ENCODE peak calls at places on chromosomes 2 and 18, in eight cellular contexts. T is GM03348; V is Caki2; W is anterior cingulate cortex; C is AG08396; Y is KBM-7; L is effector CD4-positive, alpha-beta T cell; Q is stimulated activated CD8-positive, alpha-beta memory T cell treated with anti-CD3 and anti-CD28 coated beads, Interleukin-15, amount 100 ng/mL, for 1 hour. B is an unnamed sample.
A peak's percentile ranks its signal among the peaks of the same experiment; 100 is the strongest.

GRCh38 chr2:109703076-109703475 is 88.9 kb downstream of the SOWAHC start:
- DNase-seq in T (peak; percentile 71), V (no peak), W (no peak), C (no peak), Y (no peak), L (no peak), Q (no peak), B (peak; percentile 30)

GRCh38 chr18:68221116-68221724 is 493.7 kb downstream of the TMX3 start:
- DNase-seq in T (peak; percentile 21), V (no peak), W (no peak), C (no peak), Y (no peak), L (no peak), Q (no peak), B (no peak)

GRCh38 chr2:226426292-226426736 is 373.3 kb downstream of the IRS1 start:
- DNase-seq in T (peak; percentile 52), V (peak; percentile 16), W (no peak), C (peak; percentile 17), Y (peak; percentile 9), L (no peak), Q (no peak), B (peak; percentile 60)

GRCh38 chr2:58448065-58448507 is 207.0 kb upstream of the FANCL start:
- DNase-seq in T (peak; percentile 68), V (peak; percentile 80), W (peak; percentile 86), C (peak; percentile 43), Y (peak; percentile 83), L (no peak), Q (no peak), B (peak; percentile 75)

GRCh38 chr2:182068811-182069210 is 83.2 kb downstream of the PPP1R1C start:
- DNase-seq in T (no peak), V (no peak), W (no peak), C (no peak), Y (no peak), L (no peak), Q (no peak), B (peak; percentile 82)

GRCh38 chr2:187274146-187274545 is 173.9 kb downstream of the CALCRL start:
- DNase-seq in T (no peak), V (no peak), W (no peak), C (no peak), Y (no peak), L (no peak), Q (no peak), B (no peak)

GRCh38 chr2:66985901-66986300 is 411.2 kb upstream of the ETAA1 start:
- DNase-seq in T (no peak), V (no peak), W (no peak), C (no peak), Y (no peak), L (no peak), Q (no peak), B (no peak)

GRCh38 chr2:148812306-148812705 is 62.7 kb upstream of the KIF5C start:
- DNase-seq in T (peak; percentile 53), V (no peak), W (peak; percentile 49), C (peak; percentile 43), Y (no peak), L (no peak), Q (no peak), B (peak; percentile 66)